ENCODE peak calls at places on chromosome 2, in ten cellular contexts. T is amygdala; P is K562; B is M059J; U is sciatic nerve; Z is GM04504; V is astrocyte; I is stimulated activated CD8-positive, alpha-beta memory T cell treated with anti-CD3 and anti-CD28 coated beads, Interleukin-4, amount 100 ng/mL, for 1 hour; G is choroid plexus epithelial cell; A is BE2C. X is an unnamed sample.

GRCh38 chr2:222358876-222359275 is 60.1 kb upstream of the PAX3 start:
- DNase-seq in T (no peak), P (no peak), B (peak; percentile 66), U (no peak), Z (peak; percentile 31), V (peak; percentile 31), I (no peak), G (no peak), A (peak; percentile 55), X (no peak)

GRCh38 chr2:178211460-178211859 is 17.1 kb downstream of the OSBPL6 start:
- DNase-seq in T (no peak), P (no peak), B (no peak), U (no peak), Z (no peak), V (no peak), I (no peak), G (no peak), A (no peak), X (no peak)

GRCh38 chr2:219109468-219109867 is 48.7 kb upstream of the IHH start:
- DNase-seq in T (no peak), P (no peak), B (no peak), U (no peak), Z (no peak), V (no peak), I (no peak), G (no peak), A (no peak), X (no peak)

GRCh38 chr2:164439885-164440284 is 181.4 kb downstream of the GRB14 start:
- DNase-seq in T (no peak), P (no peak), B (no peak), U (no peak), Z (no peak), V (no peak), I (no peak), G (no peak), A (no peak), X (no peak)

GRCh38 chr2:190456833-190457232 is 48.7 kb downstream of the MFSD6 start:
- DNase-seq in T (no peak), P (no peak), B (no peak), U (no peak), Z (no peak), V (no peak), I (no peak), G (no peak), A (no peak), X (no peak)

GRCh38 chr2:169819106-169819505 is 5.6 kb downstream of the METTL5 start:
- DNase-seq in T (no peak), P (no peak), B (no peak), U (no peak), Z (no peak), V (no peak), I (no peak), G (peak; percentile 16), A (no peak), X (no peak)

GRCh38 chr2:207166349-207167128 is 791 bp upstream of the KLF7 start:
- DNase-seq in T (peak; percentile 82), P (peak; percentile 35), B (peak; percentile 78), U (peak; percentile 90), Z (peak; percentile 67), V (peak; percentile 67), I (peak; percentile 49), G (peak; percentile 89), A (peak; percentile 90), X (no peak)

GRCh38 chr2:63834401-63834800 is 7.3 kb upstream of the UGP2 start:
- DNase-seq in T (no peak), P (no peak), B (no peak), U (no peak), Z (no peak), V (no peak), I (no peak), G (no peak), A (peak; percentile 55), X (no peak)

GRCh38 chr2:40178171-40178778 is 273.6 kb downstream of the SLC8A1 start:
- DNase-seq in T (no peak), P (no peak), B (no peak), U (no peak), Z (no peak), V (no peak), I (no peak), G (no peak), A (no peak), X (no peak)

GRCh38 chr2:88016948-88017779 is 817 bp upstream of the RNU2-63P start:
- DNase-seq in T (no peak), P (peak; percentile 49), B (no peak), U (peak; percentile 70), Z (no peak), V (peak; percentile 9), I (no peak), G (peak; percentile 6), A (no peak), X (no peak)

GRCh38 chr2:65432227-65433190 is at the start of gene SPRED2:
- DNase-seq in T (peak; percentile 86), P (peak; percentile 80), B (peak; percentile 93), U (peak; percentile 97), Z (peak; percentile 95), V (peak; percentile 95), I (no peak), G (peak; percentile 98), A (peak; percentile 91), X (peak; percentile 78)

GRCh38 chr2:117058366-117058765 is 756.1 kb upstream of the DDX18 start:
- DNase-seq in T (no peak), P (no peak), B (no peak), U (no peak), Z (no peak), V (no peak), I (no peak), G (no peak), A (no peak), X (no peak)

GRCh38 chr2:164221473-164221872 is 399.8 kb downstream of the GRB14 start:
- DNase-seq in T (no peak), P (no peak), B (no peak), U (no peak), Z (no peak), V (no peak), I (no peak), G (no peak), A (no peak), X (no peak)

GRCh38 chr2:182761903-182762302 is 45.8 kb downstream of the DNAJC10 start:
- DNase-seq in T (no peak), P (no peak), B (peak; percentile 3), U (no peak), Z (no peak), V (peak; percentile 43), I (no peak), G (peak; percentile 76), A (no peak), X (no peak)

GRCh38 chr2:199463000-199463692 is 5.4 kb upstream of the SATB2 start:
- DNase-seq in T (peak; percentile 56), P (no peak), B (peak; percentile 75), U (peak; percentile 91), Z (no peak), V (no peak), I (no peak), G (peak; percentile 38), A (peak; percentile 80), X (no peak)

GRCh38 chr2:235343156-235343774 is 150.6 kb upstream of the AGAP1 start:
- DNase-seq in T (no peak), P (no peak), B (peak; percentile 85), U (no peak), Z (no peak), V (peak; percentile 26), I (no peak), G (peak; percentile 51), A (no peak), X (no peak)

GRCh38 chr2:28469304-28469703 is 26.6 kb upstream of the PLB1 start:
- DNase-seq in T (no peak), P (no peak), B (peak; percentile 38), U (no peak), Z (no peak), V (peak; percentile 27), I (no peak), G (no peak), A (no peak), X (no peak)

GRCh38 chr2:7795358-7796199 is 878.4 kb downstream of the RNF144A start:
- DNase-seq in T (no peak), P (no peak), B (no peak), U (no peak), Z (no peak), V (peak; percentile 31), I (no peak), G (peak; percentile 27), A (no peak), X (no peak)

GRCh38 chr2:8602809-8603208 is 79.0 kb upstream of the ID2 start:
- DNase-seq in T (no peak), P (no peak), B (no peak), U (no peak), Z (no peak), V (no peak), I (no peak), G (no peak), A (no peak), X (no peak)

GRCh38 chr2:182650704-182651103 is 65.4 kb upstream of the DNAJC10 start:
- DNase-seq in T (no peak), P (no peak), B (peak; percentile 63), U (no peak), Z (peak; percentile 40), V (peak; percentile 38), I (no peak), G (peak; percentile 75), A (no peak), X (no peak)

GRCh38 chr2:86028763-86029381 is 76.8 kb downstream of the POLR1A start:
- DNase-seq in T (peak; percentile 30), P (no peak), B (no peak), U (peak; percentile 88), Z (no peak), V (no peak), I (no peak), G (peak; percentile 76), A (no peak), X (peak; percentile 7)

GRCh38 chr2:237343993-237344392 is 70.0 kb downstream of the COL6A3 start:
- DNase-seq in T (no peak), P (no peak), B (no peak), U (no peak), Z (no peak), V (no peak), I (no peak), G (no peak), A (no peak), X (no peak)

GRCh38 chr2:130985831-130986649 is 107.2 kb downstream of the FAM168B start:
- DNase-seq in T (no peak), P (no peak), B (no peak), U (no peak), Z (no peak), V (no peak), I (no peak), G (no peak), A (no peak), X (no peak)

GRCh38 chr2:218811382-218811781 is 20.2 kb downstream of the PRKAG3 start:
- DNase-seq in T (no peak), P (no peak), B (no peak), U (peak; percentile 50), Z (no peak), V (no peak), I (no peak), G (peak; percentile 55), A (no peak), X (no peak)

GRCh38 chr2:229297284-229297683 is 26.2 kb upstream of the PID1 start:
- DNase-seq in T (no peak), P (no peak), B (peak; percentile 26), U (no peak), Z (no peak), V (no peak), I (no peak), G (peak; percentile 32), A (no peak), X (no peak)

GRCh38 chr2:61016392-61017002 is 1.0 kb upstream of the PEX13 start:
- DNase-seq in T (no peak), P (no peak), B (no peak), U (no peak), Z (no peak), V (no peak), I (no peak), G (no peak), A (peak; percentile 3), X (no peak)

GRCh38 chr2:205848601-205849000 is 166.3 kb downstream of the NRP2 start:
- DNase-seq in T (no peak), P (no peak), B (no peak), U (no peak), Z (no peak), V (peak; percentile 56), I (no peak), G (peak; percentile 25), A (no peak), X (no peak)

GRCh38 chr2:25000503-25001328 is 29.0 kb upstream of the DNAJC27 start:
- DNase-seq in T (peak; percentile 12), P (no peak), B (peak; percentile 18), U (no peak), Z (no peak), V (peak; percentile 42), I (no peak), G (peak; percentile 9), A (peak; percentile 27), X (no peak)